ENCODE peak calls at places on chromosomes 7 and 10, in four cellular contexts. H is IMR-90, P is neuronal stem cell, V is H1. T is an unnamed sample.

GRCh38 chr10:30070001-30070759 is 10.8 kb upstream of the JCAD start:
- DNase-seq in H (no peak), V (no peak), P (no peak), T (peak)

GRCh38 chr7:158646766-158647474 is 57.7 kb downstream of the NCAPG2 start:
- DNase-seq in V (peak), H (no peak), P (no peak), T (no peak)

GRCh38 chr7:37208528-37208927 is 240.1 kb downstream of the ELMO1 start:
- DNase-seq in P (peak), V (no peak), H (peak), T (peak)

GRCh38 chr10:17782921-17783665 is 26.1 kb upstream of the MRC1 start:
- DNase-seq in P (no peak), H (peak), V (no peak), T (no peak)

GRCh38 chr10:74227697-74228424 is 76.8 kb downstream of the ADK start:
- DNase-seq in H (peak), V (no peak), P (no peak), T (peak)

GRCh38 chr7:25841575-25841974 is 310.4 kb upstream of the NFE2L3 start:
- DNase-seq in H (no peak), P (no peak), V (no peak), T (no peak)

GRCh38 chr10:83522881-83523386 is 616.4 kb upstream of the GHITM start:
- DNase-seq in H (no peak), P (no peak), V (no peak), T (peak)

GRCh38 chr10:117131390-117132327 is 6.4 kb downstream of the VAX1 start:
- DNase-seq in V (peak), H (no peak), P (no peak), T (no peak)

GRCh38 chr7:144842377-144842851 is 6.6 kb upstream of the TPK1 start:
- DNase-seq in H (no peak), V (no peak), P (no peak), T (peak)

GRCh38 chr10:3271385-3272115 is 99.0 kb upstream of the PITRM1 start:
- DNase-seq in P (no peak), H (no peak), V (no peak), T (no peak)

GRCh38 chr7:147708871-147709270 is 881.7 kb upstream of the C7orf33 start:
- DNase-seq in H (no peak), P (no peak), V (no peak), T (no peak)

GRCh38 chr10:92691591-92692084 is 1.9 kb downstream of the HHEX start:
- DNase-seq in H (no peak), P (no peak), V (no peak), T (peak)

GRCh38 chr10:104342941-104343411 is 4.7 kb upstream of the ITPRIP start:
- DNase-seq in H (no peak), P (no peak), V (no peak), T (peak)

GRCh38 chr10:77700086-77700485 is 62.5 kb upstream of the KCNMA1 start:
- DNase-seq in V (no peak), H (no peak), P (no peak), T (no peak)

GRCh38 chr10:48519731-48520506 is 85.0 kb downstream of the ARHGAP22 start:
- DNase-seq in P (no peak), H (no peak), V (peak), T (no peak)

DNA sequence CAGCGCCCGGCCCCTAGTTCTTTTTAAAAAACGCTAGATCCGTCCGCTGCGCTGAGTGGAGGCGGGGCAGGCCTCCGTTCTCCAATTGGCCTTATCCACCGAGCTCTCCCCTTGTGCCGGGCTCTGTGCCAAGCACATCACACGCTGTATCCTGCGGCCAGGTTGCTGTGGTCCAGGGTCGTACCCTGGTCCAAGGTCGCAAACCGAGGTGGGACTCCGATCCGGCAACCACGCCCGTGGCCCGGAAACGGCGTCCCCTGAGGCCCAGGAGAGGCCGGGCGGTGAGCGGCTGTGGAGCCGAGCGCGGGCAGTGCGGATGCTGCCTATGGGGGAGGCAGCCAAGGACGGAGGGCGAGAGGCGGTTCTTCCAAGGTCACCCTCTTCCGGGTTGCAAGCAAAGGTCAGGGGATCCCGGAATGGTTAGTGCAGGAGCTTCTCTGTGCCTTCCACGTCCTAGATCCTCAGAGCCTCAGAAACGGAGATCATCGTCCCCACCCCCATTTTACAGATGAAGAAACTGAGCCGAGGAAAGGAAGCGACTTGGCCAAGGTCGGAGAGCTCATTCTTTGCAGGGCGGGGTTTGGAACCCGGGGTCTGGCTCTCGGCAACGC is 72.4 kb upstream of the LRRC4 start:
- DNase-seq in P (no peak), V (no peak), H (no peak), T (no peak)
- H3K14ac ChIP-seq in P (no peak), V (no peak), H (no peak), T (no peak)

DNA sequence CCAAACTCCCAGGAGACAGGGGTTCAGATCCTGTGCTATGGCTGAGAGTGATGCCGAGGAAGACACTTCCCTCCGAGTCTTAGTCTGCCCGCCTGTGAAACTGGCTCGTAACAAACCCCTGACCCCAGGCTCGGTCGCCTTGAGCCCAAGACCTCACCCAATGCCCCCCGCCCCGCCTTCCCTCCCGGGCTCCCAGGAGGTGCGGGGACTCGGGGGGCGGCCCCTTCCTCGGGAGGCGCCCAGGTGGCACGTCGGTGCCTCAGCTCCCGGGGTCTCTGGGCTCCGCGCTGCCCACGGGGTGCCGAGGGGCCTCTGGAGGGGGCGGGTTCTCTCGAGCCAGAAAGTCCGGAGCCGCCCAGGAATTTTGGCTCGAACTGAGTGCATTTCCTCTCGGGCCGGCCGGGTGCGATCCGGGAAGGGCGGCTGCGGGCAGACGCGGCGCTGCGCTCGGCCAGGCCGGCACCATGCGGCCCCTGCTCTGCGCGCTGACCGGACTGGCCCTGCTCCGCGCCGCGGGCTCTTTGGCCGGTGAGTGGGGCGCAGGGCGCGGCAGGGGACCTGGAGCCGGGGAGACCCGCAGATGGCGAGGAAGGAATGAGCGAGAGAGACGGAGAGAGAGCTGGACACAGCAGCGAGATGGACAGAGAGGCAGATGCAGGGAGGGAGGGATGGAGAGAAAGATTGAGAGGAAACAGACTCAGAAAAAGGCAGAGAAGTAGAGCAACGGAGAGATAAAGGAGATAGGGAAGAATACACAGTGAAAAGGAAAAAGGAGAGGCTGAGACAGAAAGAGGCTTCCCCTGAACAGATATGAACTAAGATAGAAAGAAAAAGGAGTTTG is at the start of gene PLAC9:
- DNase-seq in P (peak), V (peak), H (peak), T (peak)
- H3K14ac ChIP-seq in P (peak), V (no peak), H (peak), T (peak)

DNA sequence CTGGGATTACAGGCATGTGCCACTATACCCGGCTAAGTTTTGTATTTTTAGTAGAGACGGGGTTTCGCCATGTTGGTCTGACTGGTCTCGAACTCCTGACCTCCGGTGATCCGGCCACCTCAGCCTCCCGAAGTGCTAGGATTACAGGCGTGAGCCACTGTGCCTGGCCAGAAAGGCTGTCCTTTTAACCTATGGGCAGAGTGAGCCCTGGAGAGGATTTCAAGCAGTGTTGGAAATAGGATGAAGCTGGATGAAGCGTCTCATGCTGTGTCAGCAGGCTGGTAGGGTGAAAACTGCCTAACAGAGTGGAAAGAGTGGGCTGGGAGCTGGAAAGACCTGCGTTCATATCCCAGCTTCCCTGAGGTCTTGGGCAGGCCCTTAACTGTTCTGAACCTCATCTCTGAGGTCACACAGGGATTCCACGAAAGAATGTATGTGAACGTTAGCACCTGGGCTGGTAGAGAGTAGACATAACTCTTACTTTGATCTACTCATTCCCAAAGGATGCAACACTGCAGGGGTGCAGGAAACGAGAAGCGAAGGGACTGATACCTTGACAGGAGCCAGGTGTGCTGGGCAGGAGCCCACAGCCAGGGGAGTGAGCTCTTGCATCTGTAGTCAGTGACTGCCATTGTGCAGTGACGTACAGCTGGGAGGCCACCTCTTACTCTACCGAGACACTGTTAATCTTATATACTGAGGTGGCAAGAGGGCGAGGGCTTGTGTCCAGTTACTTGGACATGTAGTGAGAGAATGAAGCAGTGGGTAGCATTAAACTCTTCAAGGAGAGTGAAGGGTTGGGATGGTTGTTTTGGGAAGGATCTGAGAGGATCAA is 34.2 kb downstream of the WBP1L start:
- DNase-seq in P (no peak), H (no peak), V (no peak), T (no peak)
- H3K14ac ChIP-seq in P (peak), H (no peak), V (no peak), T (peak)

DNA sequence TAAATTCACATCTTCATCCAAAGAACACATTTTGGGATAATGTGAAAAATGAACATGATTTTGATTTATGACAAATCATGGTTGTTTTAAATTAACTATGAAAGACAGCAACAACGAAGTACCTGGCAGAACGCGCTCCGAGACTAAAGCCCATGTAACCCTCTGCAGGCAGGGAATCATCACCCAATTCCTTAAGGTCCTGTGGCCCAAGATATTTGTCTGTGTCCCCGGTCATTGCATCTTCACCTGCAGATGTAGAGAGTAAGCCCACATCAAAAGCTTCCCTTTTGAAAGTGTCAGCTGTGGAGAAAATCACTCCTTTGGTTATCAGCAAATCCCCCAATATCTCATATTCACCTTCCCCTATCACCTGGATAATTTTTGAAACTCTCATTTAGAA is 232.5 kb upstream of the CCDC6 start:
- DNase-seq in P (no peak), H (no peak), V (no peak), T (no peak)
- H3K14ac ChIP-seq in P (no peak), H (no peak), V (no peak), T (no peak)

DNA sequence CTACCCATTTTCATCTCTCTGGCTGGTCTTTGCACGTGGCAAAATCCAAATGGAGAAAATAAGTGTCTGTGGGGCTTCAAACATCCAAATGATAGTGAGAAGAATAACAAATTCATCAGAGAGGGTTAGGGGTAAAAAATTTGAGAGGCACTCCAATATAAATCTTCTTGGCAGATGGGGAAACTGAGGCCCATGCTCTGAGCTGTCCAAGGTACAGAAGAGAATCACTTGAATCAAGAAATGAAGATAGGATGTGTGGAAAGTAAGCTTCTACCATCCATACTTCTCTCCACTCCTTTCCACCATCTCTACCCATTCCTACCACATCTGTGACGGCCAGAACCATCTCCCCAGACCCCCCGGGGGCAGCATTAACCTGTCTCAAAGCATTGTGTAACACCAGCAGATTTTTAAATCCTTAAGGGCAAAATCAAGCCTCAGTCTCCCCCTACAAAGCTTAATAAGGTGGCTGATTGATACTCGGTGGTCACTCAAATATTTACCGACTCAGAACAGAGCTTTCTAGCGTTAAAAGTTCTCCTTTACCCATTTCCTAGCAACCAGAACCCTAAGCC is 816 bp downstream of the GOT1 start:
- DNase-seq in P (no peak), V (no peak), H (no peak), T (no peak)
- H3K14ac ChIP-seq in P (no peak), V (no peak), H (no peak), T (no peak)

GRCh38 chr7:131616487-131616886 is 60.1 kb upstream of the PODXL start:
- DNase-seq in H (no peak), P (no peak), V (no peak), T (no peak)

GRCh38 chr7:131620673-131621609 is 64.5 kb upstream of the PODXL start:
- DNase-seq in H (peak), P (no peak), V (no peak), T (peak)

GRCh38 chr7:131618391-131618790 is 62.0 kb upstream of the PODXL start:
- DNase-seq in P (no peak), H (no peak), V (no peak), T (peak)

GRCh38 chr7:131621652-131622051 is 65.2 kb upstream of the PODXL start:
- DNase-seq in V (no peak), P (no peak), H (no peak), T (no peak)

GRCh38 chr7:131619336-131620305 is 63.2 kb upstream of the PODXL start:
- DNase-seq in V (no peak), H (peak), P (no peak), T (no peak)
- H3K14ac ChIP-seq in V (no peak), H (peak), P (no peak), T (no peak)

GRCh38 chr7:134602921-134603394 is 43.7 kb upstream of the BPGM start:
- DNase-seq in H (peak), P (no peak), V (no peak), T (peak)
- H3K14ac ChIP-seq in H (peak), P (no peak), V (no peak), T (no peak)

T was measured in mesenchymal stem cell.